ENCODE peak calls at places on chromosomes 6 and 20, in six cellular contexts. One of them, this sample, is unnamed.
A peak's percentile ranks its signal among the peaks of the same experiment; 100 is the strongest.

GRCh38 chr6:143600821-143601220 is 76.9 kb upstream of the PHACTR2 start:
- DNase-seq in breast epithelium: no peak
- DNase-seq in K562: no peak
- DNase-seq in fibroblast of lung: no peak
- DNase-seq in body of pancreas: no peak
- DNase-seq in mesendoderm: no peak
- DNase-seq in this sample: no peak

GRCh38 chr6:138643210-138643609 is 130.4 kb upstream of the CCDC28A start:
- DNase-seq in breast epithelium: no peak
- DNase-seq in K562: no peak
- DNase-seq in fibroblast of lung: no peak
- DNase-seq in body of pancreas: no peak
- DNase-seq in mesendoderm: no peak
- DNase-seq in this sample: no peak

GRCh38 chr6:13763740-13764381 is 50.5 kb downstream of the MCUR1 start:
- DNase-seq in breast epithelium: no peak
- DNase-seq in K562: no peak
- DNase-seq in fibroblast of lung: no peak
- DNase-seq in body of pancreas: no peak
- DNase-seq in mesendoderm: no peak
- DNase-seq in this sample: no peak

GRCh38 chr20:50690979-50691584 is at the start of gene RIPOR3:
- DNase-seq in breast epithelium: no peak
- DNase-seq in K562: peak; percentile 97
- DNase-seq in fibroblast of lung: no peak
- DNase-seq in body of pancreas: no peak
- DNase-seq in mesendoderm: peak; percentile 40
- DNase-seq in this sample: peak; percentile 47

GRCh38 chr6:112286010-112286409 is 31.6 kb upstream of the LAMA4 start:
- DNase-seq in breast epithelium: no peak
- DNase-seq in K562: no peak
- DNase-seq in fibroblast of lung: no peak
- DNase-seq in body of pancreas: no peak
- DNase-seq in mesendoderm: peak; percentile 23
- DNase-seq in this sample: no peak

GRCh38 chr20:19729672-19730071 is 28.4 kb upstream of the RIN2 start:
- DNase-seq in breast epithelium: no peak
- DNase-seq in K562: no peak
- DNase-seq in fibroblast of lung: no peak
- DNase-seq in body of pancreas: no peak
- DNase-seq in mesendoderm: no peak
- DNase-seq in this sample: no peak

GRCh38 chr6:168650686-168651085 is 209.7 kb downstream of the SMOC2 start:
- DNase-seq in breast epithelium: no peak
- DNase-seq in K562: no peak
- DNase-seq in fibroblast of lung: no peak
- DNase-seq in body of pancreas: peak; percentile 53
- DNase-seq in mesendoderm: no peak
- DNase-seq in this sample: no peak

GRCh38 chr6:124613050-124613449 is 349.2 kb upstream of the RNF217 start:
- DNase-seq in breast epithelium: no peak
- DNase-seq in K562: no peak
- DNase-seq in fibroblast of lung: no peak
- DNase-seq in body of pancreas: no peak
- DNase-seq in mesendoderm: no peak
- DNase-seq in this sample: no peak

GRCh38 chr20:49573900-49574416 is 6.0 kb upstream of the PTGIS start:
- DNase-seq in breast epithelium: no peak
- DNase-seq in K562: no peak
- DNase-seq in fibroblast of lung: no peak
- DNase-seq in body of pancreas: no peak
- DNase-seq in mesendoderm: no peak
- DNase-seq in this sample: no peak

GRCh38 chr6:165231581-165232276 is 77.7 kb downstream of the C6orf118 start:
- DNase-seq in breast epithelium: no peak
- DNase-seq in K562: no peak
- DNase-seq in fibroblast of lung: no peak
- DNase-seq in body of pancreas: no peak
- DNase-seq in mesendoderm: peak; percentile 53
- DNase-seq in this sample: peak; percentile 15

GRCh38 chr6:169808608-169808967 is 57.2 kb downstream of the ERMARD start:
- DNase-seq in breast epithelium: no peak
- DNase-seq in K562: no peak
- DNase-seq in fibroblast of lung: no peak
- DNase-seq in body of pancreas: no peak
- DNase-seq in mesendoderm: no peak
- DNase-seq in this sample: no peak

GRCh38 chr6:88709819-88710246 is 253.6 kb downstream of the RNGTT start:
- DNase-seq in breast epithelium: no peak
- DNase-seq in K562: no peak
- DNase-seq in fibroblast of lung: no peak
- DNase-seq in body of pancreas: no peak
- DNase-seq in mesendoderm: no peak
- DNase-seq in this sample: no peak

GRCh38 chr6:166618866-166619761 is 7.9 kb downstream of the RPS6KA2 start:
- DNase-seq in breast epithelium: no peak
- DNase-seq in K562: no peak
- DNase-seq in fibroblast of lung: peak; percentile 54
- DNase-seq in body of pancreas: no peak
- DNase-seq in mesendoderm: no peak
- DNase-seq in this sample: no peak

GRCh38 chr6:114569643-114570042 is 226.8 kb upstream of the HS3ST5 start:
- DNase-seq in breast epithelium: no peak
- DNase-seq in K562: no peak
- DNase-seq in fibroblast of lung: no peak
- DNase-seq in body of pancreas: no peak
- DNase-seq in mesendoderm: peak; percentile 68
- DNase-seq in this sample: no peak

GRCh38 chr6:129539032-129539431 is 170.9 kb downstream of the ARHGAP18 start:
- DNase-seq in breast epithelium: no peak
- DNase-seq in K562: no peak
- DNase-seq in fibroblast of lung: no peak
- DNase-seq in body of pancreas: no peak
- DNase-seq in mesendoderm: no peak
- DNase-seq in this sample: no peak

GRCh38 chr6:52285174-52286068 is 879 bp upstream of the MCM3 start:
- DNase-seq in breast epithelium: no peak
- DNase-seq in K562: peak; percentile 40
- DNase-seq in fibroblast of lung: peak; percentile 43
- DNase-seq in body of pancreas: no peak
- DNase-seq in mesendoderm: no peak
- DNase-seq in this sample: no peak

GRCh38 chr6:130293800-130294199 is 71.0 kb upstream of the SAMD3 start:
- DNase-seq in breast epithelium: no peak
- DNase-seq in K562: peak; percentile 38
- DNase-seq in fibroblast of lung: peak; percentile 74
- DNase-seq in body of pancreas: peak; percentile 19
- DNase-seq in mesendoderm: peak; percentile 88
- DNase-seq in this sample: no peak

GRCh38 chr6:169724554-169725269 is 412 bp upstream of the PHF10 start:
- DNase-seq in breast epithelium: no peak
- DNase-seq in K562: no peak
- DNase-seq in fibroblast of lung: peak; percentile 16
- DNase-seq in body of pancreas: peak; percentile 44
- DNase-seq in mesendoderm: peak; percentile 76
- DNase-seq in this sample: peak; percentile 90

GRCh38 chr20:62726716-62727583 is 18.3 kb downstream of the NTSR1 start:
- DNase-seq in breast epithelium: no peak
- DNase-seq in K562: no peak
- DNase-seq in fibroblast of lung: no peak
- DNase-seq in body of pancreas: no peak
- DNase-seq in mesendoderm: no peak
- DNase-seq in this sample: no peak

GRCh38 chr20:62725596-62726268 is 17.1 kb downstream of the NTSR1 start:
- DNase-seq in breast epithelium: no peak
- DNase-seq in K562: no peak
- DNase-seq in fibroblast of lung: no peak
- DNase-seq in body of pancreas: no peak
- DNase-seq in mesendoderm: no peak
- DNase-seq in this sample: no peak

GRCh38 chr20:62724692-62725595 is 16.3 kb downstream of the NTSR1 start:
- DNase-seq in breast epithelium: no peak
- DNase-seq in K562: no peak
- DNase-seq in fibroblast of lung: no peak
- DNase-seq in body of pancreas: no peak
- DNase-seq in mesendoderm: no peak
- DNase-seq in this sample: peak; percentile 7

GRCh38 chr20:62727584-62728027 is 19.0 kb downstream of the NTSR1 start:
- DNase-seq in breast epithelium: no peak
- DNase-seq in K562: no peak
- DNase-seq in fibroblast of lung: no peak
- DNase-seq in body of pancreas: no peak
- DNase-seq in mesendoderm: no peak
- DNase-seq in this sample: peak; percentile 8

GRCh38 chr20:62726276-62726675 is 17.6 kb downstream of the NTSR1 start:
- DNase-seq in breast epithelium: no peak
- DNase-seq in K562: no peak
- DNase-seq in fibroblast of lung: no peak
- DNase-seq in body of pancreas: no peak
- DNase-seq in mesendoderm: no peak
- DNase-seq in this sample: no peak
- H3K27me3 ChIP-seq in breast epithelium: no peaks in the 10 kb centered on the region
- H3K27me3 ChIP-seq in K562: peaks cover 83% of the 10 kb centered on the region
- H3K27me3 ChIP-seq in fibroblast of lung: peaks cover 9% of the 10 kb centered on the region
- H3K27me3 ChIP-seq in body of pancreas: no peaks in the 10 kb centered on the region
- H3K27me3 ChIP-seq in mesendoderm: no peaks in the 10 kb centered on the region
- H3K27me3 ChIP-seq in this sample: peaks cover 28% of the 10 kb centered on the region

GRCh38 chr20:1648101-1648500 is 9.5 kb downstream of the SIRPG start:
- DNase-seq in breast epithelium: no peak
- DNase-seq in K562: no peak
- DNase-seq in fibroblast of lung: no peak
- DNase-seq in body of pancreas: no peak
- DNase-seq in mesendoderm: no peak
- DNase-seq in this sample: no peak

GRCh38 chr20:1652960-1653359 is 4.6 kb downstream of the SIRPG start:
- DNase-seq in breast epithelium: no peak
- DNase-seq in K562: no peak
- DNase-seq in fibroblast of lung: no peak
- DNase-seq in body of pancreas: no peak
- DNase-seq in mesendoderm: no peak
- DNase-seq in this sample: no peak

GRCh38 chr20:1654994-1655393 is 2.6 kb downstream of the SIRPG start:
- DNase-seq in breast epithelium: no peak
- DNase-seq in K562: no peak
- DNase-seq in fibroblast of lung: no peak
- DNase-seq in body of pancreas: no peak
- DNase-seq in mesendoderm: no peak
- DNase-seq in this sample: no peak

GRCh38 chr20:1652104-1652503 is 5.5 kb downstream of the SIRPG start:
- DNase-seq in breast epithelium: no peak
- DNase-seq in K562: no peak
- DNase-seq in fibroblast of lung: no peak
- DNase-seq in body of pancreas: no peak
- DNase-seq in mesendoderm: no peak
- DNase-seq in this sample: no peak

GRCh38 chr20:1651268-1651667 is 6.3 kb downstream of the SIRPG start:
- DNase-seq in breast epithelium: no peak
- DNase-seq in K562: no peak
- DNase-seq in fibroblast of lung: no peak
- DNase-seq in body of pancreas: no peak
- DNase-seq in mesendoderm: no peak
- DNase-seq in this sample: no peak
- H3K27me3 ChIP-seq in breast epithelium: no peaks in the 10 kb centered on the region
- H3K27me3 ChIP-seq in K562: peaks cover 7% of the 10 kb centered on the region
- H3K27me3 ChIP-seq in fibroblast of lung: no peaks in the 10 kb centered on the region
- H3K27me3 ChIP-seq in body of pancreas: no peaks in the 10 kb centered on the region
- H3K27me3 ChIP-seq in mesendoderm: no peaks in the 10 kb centered on the region
- H3K27me3 ChIP-seq in this sample: no peaks in the 10 kb centered on the region

DNA sequence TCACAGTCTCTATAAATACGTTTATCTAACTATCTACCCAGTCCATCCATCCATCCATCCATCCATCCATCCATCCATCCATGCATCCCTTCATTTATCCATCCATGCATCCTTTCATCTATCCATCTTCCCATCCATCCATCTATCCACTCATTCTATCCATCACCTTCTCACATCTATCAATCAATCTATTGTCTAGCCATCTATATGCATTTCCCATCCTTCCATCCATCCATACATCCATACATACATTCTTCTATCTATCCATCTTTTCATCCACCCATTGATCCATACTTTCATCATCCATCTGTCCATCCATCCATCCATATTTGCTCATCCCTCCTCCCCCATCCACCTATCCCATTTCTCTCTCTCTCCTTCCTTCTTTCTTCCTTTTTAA is 51.6 kb upstream of the CTNNBL1 start:
- DNase-seq in breast epithelium: no peak
- DNase-seq in K562: no peak
- DNase-seq in fibroblast of lung: no peak
- DNase-seq in body of pancreas: no peak
- DNase-seq in mesendoderm: no peak
- DNase-seq in this sample: no peak
- H3K27me3 ChIP-seq in breast epithelium: no peaks in the 10 kb centered on the region
- H3K27me3 ChIP-seq in K562: peaks cover 34% of the 10 kb centered on the region
- H3K27me3 ChIP-seq in fibroblast of lung: peaks cover 23% of the 10 kb centered on the region
- H3K27me3 ChIP-seq in body of pancreas: peaks cover 3% of the 10 kb centered on the region
- H3K27me3 ChIP-seq in mesendoderm: no peaks in the 10 kb centered on the region
- H3K27me3 ChIP-seq in this sample: peaks cover 7% of the 10 kb centered on the region

DNA sequence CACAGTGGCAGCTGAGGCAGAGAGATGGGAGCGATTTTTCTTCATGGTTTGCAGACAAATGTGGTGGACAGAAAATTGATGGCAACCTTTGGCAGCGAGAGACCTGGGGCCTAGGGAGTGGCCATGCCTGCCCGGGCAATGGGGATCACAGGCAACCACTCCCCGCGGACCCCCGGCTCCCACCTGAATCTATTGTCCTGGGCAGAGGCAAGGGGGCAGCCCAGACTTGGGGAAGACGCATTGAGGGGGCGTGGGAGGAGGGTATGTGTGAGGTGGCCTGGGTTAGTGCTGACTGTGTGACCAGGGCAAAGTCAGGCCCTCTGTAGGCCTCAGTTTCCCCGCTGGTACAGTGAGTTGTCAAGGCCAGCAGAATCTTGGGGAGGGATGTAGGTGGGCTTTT is 53.6 kb upstream of the BLCAP start:
- DNase-seq in breast epithelium: no peak
- DNase-seq in K562: no peak
- DNase-seq in fibroblast of lung: no peak
- DNase-seq in body of pancreas: no peak
- DNase-seq in mesendoderm: no peak
- DNase-seq in this sample: no peak
- H3K27me3 ChIP-seq in breast epithelium: no peaks in the 10 kb centered on the region
- H3K27me3 ChIP-seq in K562: peaks cover 8% of the 10 kb centered on the region
- H3K27me3 ChIP-seq in fibroblast of lung: peaks cover 6% of the 10 kb centered on the region
- H3K27me3 ChIP-seq in body of pancreas: peaks cover 5% of the 10 kb centered on the region
- H3K27me3 ChIP-seq in mesendoderm: no peaks in the 10 kb centered on the region
- H3K27me3 ChIP-seq in this sample: no peaks in the 10 kb centered on the region

DNA sequence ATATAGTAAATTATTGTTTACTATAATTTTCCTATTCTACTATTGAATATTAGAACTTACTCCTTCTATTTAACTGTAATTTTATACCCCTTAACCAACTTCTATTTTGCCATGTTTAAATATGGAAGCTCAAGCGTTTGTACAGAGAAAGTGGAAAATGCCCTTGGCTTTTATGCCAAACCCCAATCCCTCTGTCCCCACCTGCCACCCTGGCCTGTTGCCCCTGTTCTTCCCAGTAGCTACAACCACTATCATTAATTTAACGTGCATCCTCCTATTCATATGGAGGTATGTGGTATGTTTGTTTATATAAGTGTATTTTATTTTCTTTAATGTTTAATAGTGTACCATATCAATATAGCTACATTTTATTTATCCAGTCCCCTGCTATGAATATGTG is 58.1 kb downstream of the ASXL1 start:
- DNase-seq in breast epithelium: no peak
- DNase-seq in K562: no peak
- DNase-seq in fibroblast of lung: no peak
- DNase-seq in body of pancreas: no peak
- DNase-seq in mesendoderm: no peak
- DNase-seq in this sample: no peak
- H3K27me3 ChIP-seq in breast epithelium: no peaks in the 10 kb centered on the region
- H3K27me3 ChIP-seq in K562: no peaks in the 10 kb centered on the region
- H3K27me3 ChIP-seq in fibroblast of lung: no peaks in the 10 kb centered on the region
- H3K27me3 ChIP-seq in body of pancreas: no peaks in the 10 kb centered on the region
- H3K27me3 ChIP-seq in mesendoderm: no peaks in the 10 kb centered on the region
- H3K27me3 ChIP-seq in this sample: no peaks in the 10 kb centered on the region